ENCODE peak calls at places on chromosomes 12 and 14, in four cellular contexts. U is IMR-90, I is K562, K is GM12878. J is an unnamed sample.

GRCh38 chr12:26239508-26240328 is 44.3 kb downstream of the SSPN start:
- DNase-seq in U (peak), I (no peak), K (no peak), J (no peak)

GRCh38 chr12:13444076-13444475 is 247.6 kb downstream of the EMP1 start:
- DNase-seq in U (no peak), I (no peak), K (no peak), J (no peak)

GRCh38 chr12:104115587-104115975 is 22.4 kb downstream of the NFYB start:
- DNase-seq in U (no peak), I (no peak), K (no peak), J (no peak)

GRCh38 chr12:115756271-115756670 is 521.2 kb downstream of the MED13L start:
- DNase-seq in U (no peak), I (no peak), K (no peak), J (no peak)

GRCh38 chr14:61269321-61270083 is 11.6 kb downstream of the TMEM30B start:
- DNase-seq in U (peak), I (peak), K (peak), J (peak)

GRCh38 chr12:76545486-76545885 is 14.1 kb downstream of the OSBPL8 start:
- DNase-seq in U (no peak), I (no peak), K (no peak), J (no peak)

GRCh38 chr12:121085842-121086353 is 46.8 kb upstream of the P2RX7 start:
- DNase-seq in U (no peak), I (no peak), K (no peak), J (no peak)

GRCh38 chr12:80625901-80626300 is 81.5 kb upstream of the MYF6 start:
- DNase-seq in U (no peak), I (no peak), K (no peak), J (no peak)

GRCh38 chr14:95233702-95234241 is 76.4 kb upstream of the DICER1 start:
- DNase-seq in U (no peak), I (no peak), K (peak), J (no peak)

GRCh38 chr12:101490286-101490920 is 15.3 kb downstream of the SPIC start:
- DNase-seq in U (no peak), I (no peak), K (no peak), J (no peak)

GRCh38 chr12:120719496-120720233 is 6.0 kb upstream of the ACADS start:
- DNase-seq in U (peak), I (no peak), K (no peak), J (no peak)

GRCh38 chr12:118164798-118165486 is 29.0 kb downstream of the PEBP1 start:
- DNase-seq in U (peak), I (no peak), K (no peak), J (peak)

GRCh38 chr14:75050852-75051555 is at the start of gene MLH3:
- DNase-seq in U (peak), I (peak), K (no peak), J (peak)

GRCh38 chr14:75049731-75050201 is 1.5 kb downstream of the MLH3 start:
- DNase-seq in U (no peak), I (no peak), K (no peak), J (no peak)

GRCh38 chr14:75048101-75048500 is 3.2 kb downstream of the MLH3 start:
- DNase-seq in U (no peak), I (no peak), K (no peak), J (no peak)

GRCh38 chr14:75047506-75047905 is 3.8 kb downstream of the MLH3 start:
- DNase-seq in U (peak), I (no peak), K (no peak), J (no peak)

GRCh38 chr14:75049136-75049535 is 2.1 kb downstream of the MLH3 start:
- DNase-seq in U (no peak), I (no peak), K (no peak), J (no peak)
- H3K4me3 ChIP-seq in U (no peak), I (no peak), K (no peak), J (no peak)

GRCh38 chr12:39405580-39405979 is 37.3 kb downstream of the KIF21A start:
- DNase-seq in U (no peak), I (no peak), K (peak), J (no peak)

GRCh38 chr12:39404000-39404399 is 38.9 kb downstream of the KIF21A start:
- DNase-seq in U (no peak), I (no peak), K (no peak), J (no peak)

GRCh38 chr12:39403376-39403775 is 39.5 kb downstream of the KIF21A start:
- DNase-seq in U (no peak), I (no peak), K (no peak), J (no peak)

GRCh38 chr12:39402922-39403321 is 40.0 kb downstream of the KIF21A start:
- DNase-seq in U (no peak), I (no peak), K (peak), J (no peak)

GRCh38 chr12:39401459-39401858 is 41.5 kb downstream of the KIF21A start:
- DNase-seq in U (no peak), I (no peak), K (no peak), J (no peak)
- TF ChIP-seq FOS in U (no peak), I (no peak), K (no peak), J (no peak)

DNA sequence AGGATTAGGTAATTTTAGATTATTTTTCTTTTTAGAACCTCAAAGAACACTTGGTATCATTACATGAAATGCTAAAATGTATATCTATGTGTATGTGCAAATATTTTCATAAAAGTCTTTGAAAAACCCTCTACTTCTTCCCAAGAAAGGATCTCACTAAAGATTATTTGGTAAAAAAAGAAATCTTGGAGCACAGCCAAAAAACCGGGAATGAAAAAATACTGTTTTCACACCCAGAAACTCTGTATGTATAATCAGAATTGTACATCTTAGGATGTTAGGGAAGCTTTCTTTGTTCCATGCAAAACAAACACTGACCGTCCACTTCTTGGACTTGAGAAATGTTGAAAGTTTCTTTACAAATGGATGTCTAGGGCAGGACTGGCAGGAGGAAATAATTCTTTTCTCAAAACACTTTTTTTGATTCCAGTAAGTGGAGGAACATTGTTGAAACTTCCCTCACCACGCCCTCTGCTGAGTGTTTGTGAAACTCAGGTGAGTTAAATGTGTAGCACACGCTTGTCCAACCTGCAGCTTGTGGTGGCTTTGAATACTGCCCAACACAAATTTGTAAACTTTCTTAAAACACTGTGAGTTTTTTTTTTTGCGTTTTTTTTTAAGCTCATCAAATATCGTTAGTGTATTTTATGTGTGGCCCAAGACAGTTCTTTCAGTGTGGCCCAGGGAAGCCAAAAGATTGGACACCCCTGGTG is 26.5 kb downstream of the FBXO34 start:
- DNase-seq in U (no peak), I (no peak), K (no peak), J (peak)
- H3K4me3 ChIP-seq in U (no peak), I (no peak), K (no peak), J (no peak)

GRCh38 chr14:49692191-49692757 is 646 bp upstream of the KLHDC1 start:
- DNase-seq in U (peak), I (no peak), K (no peak), J (no peak)
- TF ChIP-seq FOS in U (no peak), I (no peak), K (no peak), J (no peak)

J was measured in endothelial cell of umbilical vein.